ENCODE peak calls at places on chromosomes 13 and 19, in seven cellular contexts. K, Z, Y, M, O, N and F are unnamed samples.

GRCh38 chr19:57437931-57438330 is 2.8 kb downstream of the ZNF749 start:
- DNase-seq in K (no peak), Z (no peak), Y (no peak), M (no peak), O (no peak), N (no peak), F (no peak)

GRCh38 chr19:46717716-46718143 is 816 bp upstream of the PRKD2 start:
- DNase-seq in K (no peak), Z (no peak), Y (no peak), M (no peak), O (no peak), N (no peak), F (no peak)

GRCh38 chr13:47455581-47455980 is 545.5 kb downstream of the SUCLA2 start:
- DNase-seq in K (peak), Z (no peak), Y (no peak), M (no peak), O (no peak), N (no peak), F (no peak)

GRCh38 chr19:42370667-42371066 is 19.4 kb downstream of the CNFN start:
- DNase-seq in K (no peak), Z (no peak), Y (no peak), M (no peak), O (no peak), N (no peak), F (no peak)

GRCh38 chr19:43464089-43464775 is 1.2 kb downstream of the LYPD3 start:
- DNase-seq in K (no peak), Z (no peak), Y (peak), M (peak), O (peak), N (peak), F (no peak)

GRCh38 chr13:87089391-87089790 is 581.8 kb upstream of the SLITRK5 start:
- DNase-seq in K (peak), Z (no peak), Y (no peak), M (no peak), O (no peak), N (no peak), F (no peak)

GRCh38 chr13:50400035-50400726 is 384.9 kb downstream of the KCNRG start:
- DNase-seq in K (peak), Z (no peak), Y (no peak), M (no peak), O (no peak), N (no peak), F (no peak)

GRCh38 chr19:37905936-37906867 is at the start of gene WDR87:
- DNase-seq in K (no peak), Z (peak), Y (peak), M (peak), O (no peak), N (peak), F (no peak)

GRCh38 chr13:84925443-84925842 is 873.8 kb downstream of the SLITRK6 start:
- DNase-seq in K (no peak), Z (no peak), Y (no peak), M (no peak), O (no peak), N (no peak), F (no peak)

GRCh38 chr19:1472227-1473055 is 6.6 kb downstream of the C19orf25 start:
- DNase-seq in K (no peak), Z (no peak), Y (no peak), M (no peak), O (no peak), N (no peak), F (no peak)

GRCh38 chr19:53951947-53952346 is 10.8 kb upstream of the CACNG8 start:
- DNase-seq in K (no peak), Z (no peak), Y (no peak), M (no peak), O (no peak), N (no peak), F (no peak)

GRCh38 chr19:14505488-14506239 is 9.7 kb upstream of the GIPC1 start:
- DNase-seq in K (peak), Z (peak), Y (peak), M (peak), O (no peak), N (peak), F (peak)

GRCh38 chr19:12838893-12839656 is 760 bp downstream of the MAST1 start:
- DNase-seq in K (no peak), Z (no peak), Y (no peak), M (no peak), O (no peak), N (no peak), F (no peak)

GRCh38 chr13:73832203-73832602 is 302.0 kb downstream of the KLF12 start:
- DNase-seq in K (no peak), Z (no peak), Y (no peak), M (no peak), O (no peak), N (no peak), F (no peak)

GRCh38 chr19:50401505-50402450 is 17.0 kb upstream of the SPIB start:
- DNase-seq in K (no peak), Z (no peak), Y (no peak), M (no peak), O (no peak), N (no peak), F (no peak)